ENCODE peak calls at places on chromosomes 16 and 17, in four cellular contexts. Y, D, Z and F are unnamed samples.

GRCh38 chr17:77491921-77492445 is 351.2 kb downstream of the SEC14L1 start:
- DNase-seq in Y (no peak), D (no peak), Z (peak), F (peak)

GRCh38 chr16:889586-889985 is 81.2 kb downstream of the LMF1 start:
- DNase-seq in Y (no peak), D (no peak), Z (no peak), F (no peak)

GRCh38 chr17:43410557-43411368 is 12.0 kb downstream of the ARL4D start:
- DNase-seq in Y (no peak), D (no peak), Z (peak), F (no peak)

GRCh38 chr17:30950669-30951399 is 20.0 kb upstream of the RNF135 start:
- DNase-seq in Y (peak), D (peak), Z (peak), F (no peak)

GRCh38 chr17:22492331-22492730 is 800.0 kb downstream of the KCNJ18 start:
- DNase-seq in Y (no peak), D (no peak), Z (no peak), F (no peak)

GRCh38 chr16:23188911-23189310 is 6.4 kb downstream of the SCNN1G start:
- DNase-seq in Y (no peak), D (no peak), Z (no peak), F (no peak)

GRCh38 chr17:43745541-43745940 is 13.1 kb downstream of the SOST start:
- DNase-seq in Y (no peak), D (no peak), Z (no peak), F (no peak)

GRCh38 chr17:13671341-13671740 is 69.6 kb upstream of the HS3ST3A1 start:
- DNase-seq in Y (no peak), D (no peak), Z (no peak), F (no peak)

GRCh38 chr17:71922439-71922838 is 198.4 kb upstream of the SOX9 start:
- DNase-seq in Y (peak), D (no peak), Z (no peak), F (no peak)

GRCh38 chr17:17506893-17507464 is 10.8 kb upstream of the RASD1 start:
- DNase-seq in Y (no peak), D (no peak), Z (no peak), F (no peak)

GRCh38 chr16:48182979-48183537 is 27.3 kb upstream of the ABCC12 start:
- DNase-seq in Y (no peak), D (no peak), Z (no peak), F (no peak)

GRCh38 chr16:20300312-20301097 is 26.8 kb downstream of the GP2 start:
- DNase-seq in Y (peak), D (peak), Z (peak), F (peak)

GRCh38 chr17:43118679-43119615 is 6.2 kb downstream of the BRCA1 start:
- DNase-seq in Y (no peak), D (no peak), Z (no peak), F (no peak)

GRCh38 chr17:81030726-81031570 is 4.0 kb upstream of the BAIAP2 start:
- DNase-seq in Y (no peak), D (no peak), Z (no peak), F (no peak)

GRCh38 chr17:72591500-72592241 is 470.9 kb downstream of the SOX9 start:
- DNase-seq in Y (peak), D (no peak), Z (no peak), F (no peak)

GRCh38 chr16:50644730-50645129 is 36.4 kb downstream of the SNX20 start:
- DNase-seq in Y (peak), D (no peak), Z (peak), F (peak)

GRCh38 chr16:30698816-30699614 is at the start of gene SRCAP:
- DNase-seq in Y (peak), D (peak), Z (peak), F (peak)

GRCh38 chr16:47858333-47859067 is 297.3 kb downstream of the ABCC12 start:
- DNase-seq in Y (no peak), D (no peak), Z (no peak), F (no peak)

GRCh38 chr17:68600123-68600880 is 865 bp downstream of the FAM20A start:
- DNase-seq in Y (no peak), D (no peak), Z (peak), F (no peak)

GRCh38 chr16:67268136-67268579 is 11.2 kb upstream of the PLEKHG4 start:
- DNase-seq in Y (peak), D (peak), Z (no peak), F (no peak)

GRCh38 chr17:36920032-36921000 is 17.0 kb upstream of the LHX1 start:
- DNase-seq in Y (peak), D (no peak), Z (no peak), F (no peak)

GRCh38 chr17:80270836-80271235 is 10.2 kb downstream of the RNF213 start:
- DNase-seq in Y (peak), D (no peak), Z (no peak), F (no peak)

GRCh38 chr17:50220811-50221210 is 19.4 kb upstream of the COL1A1 start:
- DNase-seq in Y (no peak), D (no peak), Z (no peak), F (no peak)

GRCh38 chr17:42772945-42773289 is 332 bp upstream of the VPS25 start:
- DNase-seq in Y (no peak), D (no peak), Z (no peak), F (no peak)

GRCh38 chr17:45121055-45121454 is 11.3 kb downstream of the PLCD3 start:
- DNase-seq in Y (no peak), D (no peak), Z (no peak), F (no peak)

GRCh38 chr17:28553000-28553505 is 629 bp upstream of the UNC119 start:
- DNase-seq in Y (no peak), D (no peak), Z (no peak), F (no peak)

GRCh38 chr17:78803161-78803845 is 21.2 kb upstream of the CYTH1 start:
- DNase-seq in Y (no peak), D (no peak), Z (no peak), F (no peak)

GRCh38 chr17:5783851-5784250 is 199.5 kb upstream of the NLRP1 start:
- DNase-seq in Y (no peak), D (no peak), Z (no peak), F (no peak)

GRCh38 chr17:5784791-5785190 is 200.5 kb upstream of the NLRP1 start:
- DNase-seq in Y (no peak), D (no peak), Z (no peak), F (no peak)

GRCh38 chr17:5786510-5786875 is 202.2 kb upstream of the NLRP1 start:
- DNase-seq in Y (no peak), D (no peak), Z (no peak), F (no peak)

GRCh38 chr17:5785343-5785742 is 201.0 kb upstream of the NLRP1 start:
- DNase-seq in Y (peak), D (no peak), Z (no peak), F (peak)

GRCh38 chr17:5785867-5786509 is 201.7 kb upstream of the NLRP1 start:
- DNase-seq in Y (peak), D (no peak), Z (no peak), F (peak)
- TF ChIP-seq CTCF in Y (peak), D (no peak), Z (no peak), F (no peak)

GRCh38 chr17:74748529-74749261 is at the start of gene NHERF1:
- DNase-seq in Y (peak), D (peak), Z (peak), F (peak)
- TF ChIP-seq CTCF in Y (no peak), D (no peak), Z (no peak), F (peak)

DNA sequence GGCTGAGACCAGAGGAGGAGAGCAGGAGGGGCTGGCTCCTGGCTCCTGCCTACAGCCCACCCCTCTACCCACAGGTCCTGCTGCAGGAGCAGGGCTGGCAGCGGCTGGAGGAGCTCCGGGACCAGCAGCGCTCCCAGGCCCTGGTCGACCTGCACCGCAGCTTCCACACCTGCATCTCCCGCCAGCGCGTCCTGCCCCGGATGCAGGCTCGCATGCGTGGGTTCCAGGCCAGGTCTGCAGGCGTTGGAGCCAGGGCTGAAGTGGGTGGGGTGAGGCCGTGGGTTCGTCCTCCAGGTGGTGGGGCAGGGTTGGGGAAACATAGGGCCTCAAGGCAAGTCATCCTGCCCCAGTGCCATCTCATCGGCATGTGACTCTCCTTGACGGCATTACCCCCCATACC is 18.2 kb downstream of the MYO15B start:
- DNase-seq in Y (no peak), D (no peak), Z (no peak), F (no peak)
- TF ChIP-seq CTCF in Y (no peak), D (no peak), Z (no peak), F (no peak)

GRCh38 chr16:85008267-85008666 is 3.1 kb downstream of the ZDHHC7 start:
- DNase-seq in Y (no peak), D (no peak), Z (no peak), F (no peak)

GRCh38 chr16:85014311-85014710 is 3.0 kb upstream of the ZDHHC7 start:
- DNase-seq in Y (no peak), D (no peak), Z (no peak), F (no peak)

GRCh38 chr16:85011846-85012284 is 530 bp upstream of the ZDHHC7 start:
- DNase-seq in Y (no peak), D (no peak), Z (no peak), F (no peak)

GRCh38 chr16:85010446-85010930 is 847 bp downstream of the ZDHHC7 start:
- DNase-seq in Y (no peak), D (no peak), Z (no peak), F (no peak)

DNA sequence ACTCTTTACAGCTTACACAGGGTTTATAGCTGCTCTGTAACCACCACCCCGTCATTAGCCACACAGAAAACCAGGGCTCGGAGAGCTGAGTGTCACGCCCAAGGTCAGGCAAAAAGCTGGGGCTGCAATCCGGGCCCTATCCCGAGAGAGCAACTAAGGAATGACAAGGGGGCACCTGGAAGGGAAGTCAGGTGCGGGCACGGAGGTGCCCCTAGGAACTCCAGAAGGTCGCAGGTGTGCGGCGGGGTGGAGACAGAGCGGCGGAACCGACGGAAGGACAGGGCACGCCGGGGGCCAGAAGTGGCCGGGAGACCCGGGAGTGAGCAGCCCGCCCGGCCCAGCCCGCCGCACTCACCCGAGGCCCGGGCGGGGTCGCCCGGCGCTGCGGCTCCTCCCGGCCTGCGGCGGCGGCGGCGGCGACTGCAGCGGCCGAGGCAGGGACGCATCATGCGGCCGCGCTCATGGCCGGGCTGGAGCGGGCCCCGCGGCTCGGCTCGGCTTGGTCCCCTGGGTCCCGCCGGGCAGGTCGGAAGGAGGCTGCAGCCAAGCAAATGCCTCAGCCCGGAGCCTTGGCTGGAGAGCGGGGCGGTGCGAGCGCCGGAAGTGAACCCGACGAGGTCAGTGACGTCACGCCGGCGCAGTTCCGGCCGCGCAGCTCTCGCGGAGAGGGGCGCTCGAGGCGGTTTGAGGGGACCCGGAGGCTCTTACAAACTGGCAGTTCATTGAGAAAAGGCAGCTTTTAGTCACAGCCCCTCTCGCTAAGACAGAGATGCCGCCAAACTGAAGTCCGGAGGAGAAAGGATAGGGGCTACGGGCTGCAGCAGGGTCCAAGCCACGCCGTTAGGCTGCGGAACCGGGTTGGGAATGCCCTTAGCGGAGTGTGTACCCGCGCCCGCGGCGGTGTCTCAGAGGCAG is at the start of gene ZDHHC7:
- DNase-seq in Y (peak), D (no peak), Z (peak), F (peak)
- TF ChIP-seq CTCF in Y (peak), D (no peak), Z (no peak), F (no peak)

GRCh38 chr17:57889892-57890856 is 40.3 kb upstream of the MRPS23 start:
- DNase-seq in Y (peak), D (no peak), Z (peak), F (no peak)
- TF ChIP-seq CTCF in Y (peak), D (no peak), Z (no peak), F (no peak)

DNA sequence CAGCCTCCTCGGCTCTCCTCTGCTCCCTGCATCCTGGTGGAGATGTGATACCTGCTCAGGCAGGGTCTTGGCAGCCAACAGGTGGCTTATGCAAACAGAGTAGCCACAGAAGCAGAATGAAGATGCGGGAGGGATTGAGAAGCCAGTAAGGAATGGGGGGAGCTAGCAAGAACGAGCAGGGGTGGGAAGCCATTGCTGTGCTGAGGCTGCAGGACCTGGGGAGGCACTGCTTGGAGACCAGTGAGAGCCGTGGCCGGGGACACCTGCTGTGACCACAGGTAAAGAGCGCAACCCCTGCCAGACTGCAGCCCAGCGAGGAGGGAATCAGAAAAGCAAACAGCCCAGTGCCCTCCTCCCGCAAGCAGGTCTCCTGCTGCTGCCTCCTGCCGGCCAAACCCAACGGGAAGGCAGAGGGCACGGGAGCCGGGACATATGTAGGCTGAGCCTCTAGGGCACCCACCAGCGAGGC is 14.7 kb downstream of the AIPL1 start:
- DNase-seq in Y (peak), D (no peak), Z (no peak), F (no peak)
- TF ChIP-seq CTCF in Y (peak), D (peak), Z (no peak), F (peak)